ENCODE peak calls at places on chromosome 21, in ten cellular contexts. W, I, C, L, H, N, X, P, J and B are unnamed samples.

GRCh38 chr21:32572574-32573420 is 12.5 kb downstream of the TCP10L start:
- DNase-seq in W (no peak), I (no peak), C (no peak), L (no peak), H (no peak), N (no peak), X (no peak), P (no peak), J (no peak), B (no peak)

GRCh38 chr21:43944757-43945156 is 67.4 kb upstream of the TRAPPC10 start:
- DNase-seq in W (no peak), I (no peak), C (no peak), L (no peak), H (no peak), N (no peak), X (no peak), P (no peak), J (no peak), B (no peak)

GRCh38 chr21:32329776-32330175 is 31.1 kb downstream of the MRAP start:
- DNase-seq in W (no peak), I (no peak), C (no peak), L (no peak), H (no peak), N (peak; percentile 57), X (no peak), P (no peak), J (no peak), B (no peak)

GRCh38 chr21:44548381-44548780 is 2.9 kb downstream of the KRTAP10-2 start:
- DNase-seq in W (no peak), I (no peak), C (no peak), L (no peak), H (no peak), N (no peak), X (no peak), P (no peak), J (no peak), B (no peak)

GRCh38 chr21:35136586-35137254 is 87.6 kb upstream of the RUNX1 start:
- DNase-seq in W (no peak), I (no peak), C (no peak), L (no peak), H (no peak), N (no peak), X (no peak), P (no peak), J (no peak), B (no peak)

GRCh38 chr21:26597981-26598380 is 24.9 kb upstream of the CYYR1 start:
- DNase-seq in W (no peak), I (no peak), C (no peak), L (no peak), H (no peak), N (no peak), X (no peak), P (no peak), J (no peak), B (no peak)

GRCh38 chr21:15065381-15066230 is 806 bp upstream of the NRIP1 start:
- DNase-seq in W (peak; percentile 50), I (peak; percentile 14), C (peak; percentile 84), L (peak; percentile 69), H (peak; percentile 58), N (no peak), X (peak; percentile 45), P (peak; percentile 59), J (peak; percentile 48), B (peak; percentile 35)

GRCh38 chr21:43864313-43864805 is 664 bp upstream of the AGPAT3 start:
- DNase-seq in W (peak; percentile 23), I (peak; percentile 47), C (peak; percentile 59), L (no peak), H (no peak), N (peak; percentile 53), X (peak; percentile 68), P (no peak), J (peak; percentile 60), B (peak; percentile 50)

GRCh38 chr21:45574081-45574501 is 31.9 kb upstream of the SLC19A1 start:
- DNase-seq in W (no peak), I (no peak), C (no peak), L (no peak), H (no peak), N (no peak), X (no peak), P (no peak), J (no peak), B (no peak)

GRCh38 chr21:33027401-33028185 is 1.9 kb downstream of the OLIG2 start:
- DNase-seq in W (no peak), I (no peak), C (no peak), L (no peak), H (no peak), N (no peak), X (no peak), P (no peak), J (no peak), B (no peak)

GRCh38 chr21:17257784-17258183 is 255.1 kb upstream of the CXADR start:
- DNase-seq in W (no peak), I (no peak), C (no peak), L (no peak), H (no peak), N (no peak), X (no peak), P (no peak), J (no peak), B (no peak)

GRCh38 chr21:44987886-44988606 is 48.2 kb downstream of the SLX9 start:
- DNase-seq in W (no peak), I (no peak), C (no peak), L (no peak), H (no peak), N (no peak), X (no peak), P (no peak), J (no peak), B (no peak)

GRCh38 chr21:44847261-44848056 is 26.0 kb downstream of the PTTG1IP start:
- DNase-seq in W (no peak), I (no peak), C (no peak), L (no peak), H (no peak), N (no peak), X (no peak), P (no peak), J (no peak), B (no peak)